ENCODE peak calls at places on chromosomes 2 and 18, in five cellular contexts. X is gastrocnemius medialis, L is prostate gland, W is RWPE1, S is transverse colon. N is an unnamed sample.

GRCh38 chr2:158498043-158498748 is 41.4 kb downstream of the PKP4 start:
- DNase-seq in X (no peak), L (no peak), W (no peak), S (no peak), N (no peak)

GRCh38 chr2:205024822-205025518 is 479.7 kb downstream of the PARD3B start:
- DNase-seq in X (peak), L (no peak), W (peak), S (peak), N (peak)

GRCh38 chr18:59874166-59874565 is 25.6 kb upstream of the PMAIP1 start:
- DNase-seq in X (no peak), L (no peak), W (peak), S (no peak), N (no peak)

GRCh38 chr2:33785201-33786106 is 186.4 kb upstream of the FAM98A start:
- DNase-seq in X (no peak), L (no peak), W (no peak), S (no peak), N (no peak)

GRCh38 chr2:14634885-14635871 is 2.7 kb downstream of the LRATD1 start:
- DNase-seq in X (peak), L (peak), W (peak), S (peak), N (peak)

GRCh38 chr2:72685666-72686065 is 140.2 kb downstream of the EXOC6B start:
- DNase-seq in X (no peak), L (no peak), W (no peak), S (no peak), N (no peak)

GRCh38 chr2:72770879-72771461 is 54.9 kb downstream of the EXOC6B start:
- DNase-seq in X (peak), L (peak), W (peak), S (peak), N (peak)

GRCh38 chr2:7419814-7420213 is 502.6 kb downstream of the RNF144A start:
- DNase-seq in X (no peak), L (no peak), W (no peak), S (no peak), N (no peak)

GRCh38 chr2:225512873-225513580 is 113.5 kb downstream of the NYAP2 start:
- DNase-seq in X (no peak), L (no peak), W (no peak), S (no peak), N (no peak)

GRCh38 chr2:174326880-174327558 is 7.7 kb upstream of the SP9 start:
- DNase-seq in X (no peak), L (no peak), W (no peak), S (no peak), N (no peak)

GRCh38 chr2:182208421-182208820 is 218.4 kb downstream of the PDE1A start:
- DNase-seq in X (no peak), L (no peak), W (no peak), S (no peak), N (no peak)

GRCh38 chr2:10654069-10654468 is 35.7 kb downstream of the NOL10 start:
- DNase-seq in X (no peak), L (no peak), W (peak), S (no peak), N (peak)

GRCh38 chr2:209579236-209579749 is 155.4 kb downstream of the MAP2 start:
- DNase-seq in X (no peak), L (no peak), W (no peak), S (no peak), N (no peak)

GRCh38 chr2:238738917-238739316 is 109.0 kb upstream of the TWIST2 start:
- DNase-seq in X (no peak), L (no peak), W (no peak), S (no peak), N (no peak)

GRCh38 chr2:152648336-152648735 is 68.9 kb downstream of the PRPF40A start:
- DNase-seq in X (no peak), L (no peak), W (no peak), S (no peak), N (no peak)

GRCh38 chr2:218569661-218570500 is 1.2 kb downstream of the CNOT9 start:
- DNase-seq in X (peak), L (peak), W (peak), S (peak), N (no peak)

GRCh38 chr2:196988599-196988998 is 62.1 kb upstream of the PGAP1 start:
- DNase-seq in X (no peak), L (no peak), W (no peak), S (no peak), N (no peak)

GRCh38 chr2:196991061-196991460 is 64.6 kb upstream of the PGAP1 start:
- DNase-seq in X (no peak), L (no peak), W (no peak), S (no peak), N (no peak)

GRCh38 chr2:196987654-196988364 is 61.3 kb upstream of the PGAP1 start:
- DNase-seq in X (no peak), L (peak), W (peak), S (no peak), N (no peak)

GRCh38 chr2:196990092-196990491 is 63.6 kb upstream of the PGAP1 start:
- DNase-seq in X (no peak), L (no peak), W (no peak), S (no peak), N (no peak)

GRCh38 chr2:196989496-196989895 is 63.0 kb upstream of the PGAP1 start:
- DNase-seq in X (no peak), L (no peak), W (no peak), S (no peak), N (no peak)
- H3K27ac ChIP-seq in X (no peak), L (no peak), W (no peak), S (no peak), N (no peak)

DNA sequence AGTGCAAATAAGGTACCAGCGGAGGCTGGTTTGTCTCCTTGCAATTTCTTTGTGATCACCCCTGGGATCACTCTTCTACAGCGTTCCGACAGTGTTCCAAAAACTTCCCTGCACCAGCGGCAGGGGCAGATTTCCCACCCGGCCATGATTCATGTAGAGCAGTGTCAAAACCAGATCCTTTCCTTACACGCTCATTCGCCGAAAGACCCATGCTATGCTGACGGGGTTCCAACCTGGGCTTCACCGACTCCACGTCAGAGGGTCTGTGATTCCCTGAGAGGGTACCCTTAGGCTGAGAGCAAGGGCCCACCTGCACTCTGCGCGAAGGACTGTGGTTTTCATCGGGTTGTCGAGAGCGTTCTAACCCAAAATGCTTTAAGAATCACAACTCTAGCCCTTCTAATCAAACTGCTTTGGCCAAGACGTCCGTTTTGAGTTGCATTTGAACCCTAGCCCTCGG is 379 bp upstream of the TTC27 start:
- DNase-seq in X (no peak), L (peak), W (peak), S (peak), N (peak)
- TF ChIP-seq CTCF in X (no peak), L (no peak), W (no peak), S (peak), N (no peak)

GRCh38 chr2:241339839-241340471 is 16.1 kb upstream of the FARP2 start:
- DNase-seq in X (no peak), L (no peak), W (no peak), S (no peak), N (no peak)
- H3K27ac ChIP-seq in X (peak), L (no peak), W (no peak), S (peak), N (no peak)

GRCh38 chr2:78351208-78351607 is 674.3 kb upstream of the REG3G start:
- DNase-seq in X (no peak), L (no peak), W (peak), S (no peak), N (no peak)
- TF ChIP-seq CTCF in X (no peak), L (no peak), W (peak), S (peak), N (no peak)

DNA sequence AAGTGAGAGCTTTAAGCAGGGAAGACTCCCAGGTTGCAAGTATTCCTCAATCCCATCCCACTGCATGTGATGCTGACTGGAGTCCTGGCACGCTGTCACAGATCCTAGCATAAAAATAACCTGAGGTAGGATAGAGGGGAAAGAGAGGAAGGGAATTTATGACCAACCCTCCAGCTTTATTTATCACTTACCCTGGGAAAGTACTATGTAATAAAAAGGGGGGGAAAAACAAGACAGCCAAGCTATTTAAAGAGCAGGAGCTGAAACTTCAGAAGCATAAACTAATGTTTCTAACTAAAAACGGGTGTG is 122.2 kb downstream of the SLC8A1 start:
- DNase-seq in X (no peak), L (no peak), W (no peak), S (peak), N (no peak)
- H3K27ac ChIP-seq in X (no peak), L (no peak), W (no peak), S (peak), N (no peak)

DNA sequence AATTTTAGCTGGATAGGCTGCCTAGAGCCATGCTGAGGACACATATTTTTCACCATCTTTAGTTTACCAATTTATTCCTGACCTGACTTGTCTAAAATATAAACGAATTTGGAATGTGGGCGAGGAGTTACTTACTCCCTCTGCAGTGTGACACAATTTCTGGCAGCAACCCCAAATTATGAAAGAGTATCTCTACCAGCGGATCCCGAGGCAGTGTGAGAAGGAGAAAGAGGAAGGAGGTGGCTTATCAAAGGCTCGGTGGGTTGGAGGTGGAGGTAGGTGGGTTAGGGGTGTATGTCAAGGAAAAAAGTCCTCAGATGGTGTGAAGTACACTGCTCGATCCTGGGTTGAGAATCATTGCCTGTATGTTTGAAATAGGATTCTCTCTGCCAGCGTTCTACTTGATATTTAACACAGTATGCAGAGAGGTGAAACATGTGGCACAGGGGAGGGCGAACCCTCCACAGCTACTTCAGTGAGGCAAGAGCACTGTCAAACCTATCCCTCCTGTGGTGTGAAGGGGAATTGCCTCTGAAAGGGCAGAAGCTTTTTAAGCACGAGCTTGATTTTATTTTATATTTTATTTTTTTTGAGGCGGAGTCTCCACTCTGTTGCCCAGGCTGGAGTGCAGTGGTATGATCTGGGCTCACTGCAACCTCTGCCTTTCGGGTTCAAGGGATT is 76.0 kb downstream of the RFTN2 start:
- DNase-seq in X (no peak), L (peak), W (peak), S (no peak), N (peak)
- TF ChIP-seq CTCF in X (no peak), L (no peak), W (peak), S (peak), N (no peak)

N was measured in lung.